ENCODE peak calls at places on chromosomes 7 and 10, in seven cellular contexts. M is Calu3, T is chondrocyte, X is dorsolateral prefrontal cortex, E is ovary, J is osteocyte, A is heart right ventricle. W is an unnamed sample.

GRCh38 chr10:6669269-6669859 is 89.3 kb upstream of the PRKCQ start:
- DNase-seq in X (no peak), T (no peak), E (no peak), A (no peak), M (peak; percentile 37), J (no peak), W (peak; percentile 21)

GRCh38 chr7:6406121-6406520 is 41.6 kb downstream of the DAGLB start:
- DNase-seq in A (no peak), T (no peak), J (no peak), E (no peak), M (no peak), X (no peak), W (no peak)

GRCh38 chr10:78349165-78349516 is 315.5 kb downstream of the RPS24 start:
- DNase-seq in J (peak; percentile 54), T (no peak), E (peak; percentile 2), X (no peak), A (peak; percentile 41), M (no peak), W (no peak)

GRCh38 chr7:46391215-46391614 is 470.1 kb upstream of the IGFBP3 start:
- DNase-seq in E (no peak), A (no peak), M (no peak), J (no peak), X (no peak), T (no peak), W (no peak)

GRCh38 chr10:114009281-114009996 is 34.2 kb upstream of the ADRB1 start:
- DNase-seq in T (no peak), X (no peak), A (no peak), M (no peak), J (no peak), E (no peak), W (no peak)

GRCh38 chr10:5565205-5565545 is 40.4 kb downstream of the CALML3 start:
- DNase-seq in M (no peak), E (no peak), X (no peak), A (no peak), T (peak; percentile 79), J (no peak), W (no peak)

GRCh38 chr10:100735087-100735344 is 10.4 kb upstream of the PAX2 start:
- DNase-seq in X (no peak), T (no peak), A (no peak), J (no peak), E (no peak), M (no peak), W (no peak)

GRCh38 chr7:74217455-74218342 is 7.9 kb downstream of the LAT2 start:
- DNase-seq in X (no peak), T (no peak), M (no peak), E (no peak), J (no peak), A (no peak), W (peak; percentile 66)

GRCh38 chr10:77737608-77738007 is 100.0 kb upstream of the KCNMA1 start:
- DNase-seq in T (no peak), J (no peak), X (no peak), E (no peak), A (no peak), M (peak; percentile 28), W (no peak)

GRCh38 chr10:132493246-132493755 is 44.3 kb upstream of the INPP5A start:
- DNase-seq in J (peak; percentile 71), X (no peak), E (no peak), M (no peak), T (peak; percentile 61), A (no peak), W (no peak)

GRCh38 chr7:20602306-20602705 is 13.2 kb upstream of the ABCB5 start:
- DNase-seq in M (no peak), J (no peak), A (no peak), X (no peak), E (no peak), T (no peak), W (no peak)

GRCh38 chr10:110774069-110775021 is 97.4 kb upstream of the PDCD4 start:
- DNase-seq in A (no peak), M (no peak), J (no peak), X (no peak), E (no peak), T (no peak), W (peak; percentile 84)

GRCh38 chr7:101816499-101817030 is 861 bp upstream of the CUX1 start:
- DNase-seq in A (peak; percentile 65), E (peak; percentile 44), T (no peak), M (peak; percentile 55), X (peak; percentile 72), J (no peak), W (peak; percentile 80)

GRCh38 chr7:99562114-99562784 is 3.8 kb downstream of the ZNF655 start:
- DNase-seq in E (no peak), M (no peak), X (no peak), A (no peak), J (no peak), T (no peak), W (no peak)

GRCh38 chr7:112550468-112551060 is 69.8 kb downstream of the LSMEM1 start:
- DNase-seq in E (no peak), J (no peak), X (no peak), M (peak; percentile 45), T (no peak), A (no peak), W (peak; percentile 70)

GRCh38 chr10:91587710-91588638 is 44.9 kb downstream of the PPP1R3C start:
- DNase-seq in A (no peak), E (peak; percentile 31), J (no peak), X (no peak), M (no peak), T (no peak), W (no peak)

GRCh38 chr10:3412646-3413045 is 240.1 kb upstream of the PITRM1 start:
- DNase-seq in T (peak; percentile 81), J (peak; percentile 79), M (no peak), A (no peak), X (no peak), E (no peak), W (no peak)

DNA sequence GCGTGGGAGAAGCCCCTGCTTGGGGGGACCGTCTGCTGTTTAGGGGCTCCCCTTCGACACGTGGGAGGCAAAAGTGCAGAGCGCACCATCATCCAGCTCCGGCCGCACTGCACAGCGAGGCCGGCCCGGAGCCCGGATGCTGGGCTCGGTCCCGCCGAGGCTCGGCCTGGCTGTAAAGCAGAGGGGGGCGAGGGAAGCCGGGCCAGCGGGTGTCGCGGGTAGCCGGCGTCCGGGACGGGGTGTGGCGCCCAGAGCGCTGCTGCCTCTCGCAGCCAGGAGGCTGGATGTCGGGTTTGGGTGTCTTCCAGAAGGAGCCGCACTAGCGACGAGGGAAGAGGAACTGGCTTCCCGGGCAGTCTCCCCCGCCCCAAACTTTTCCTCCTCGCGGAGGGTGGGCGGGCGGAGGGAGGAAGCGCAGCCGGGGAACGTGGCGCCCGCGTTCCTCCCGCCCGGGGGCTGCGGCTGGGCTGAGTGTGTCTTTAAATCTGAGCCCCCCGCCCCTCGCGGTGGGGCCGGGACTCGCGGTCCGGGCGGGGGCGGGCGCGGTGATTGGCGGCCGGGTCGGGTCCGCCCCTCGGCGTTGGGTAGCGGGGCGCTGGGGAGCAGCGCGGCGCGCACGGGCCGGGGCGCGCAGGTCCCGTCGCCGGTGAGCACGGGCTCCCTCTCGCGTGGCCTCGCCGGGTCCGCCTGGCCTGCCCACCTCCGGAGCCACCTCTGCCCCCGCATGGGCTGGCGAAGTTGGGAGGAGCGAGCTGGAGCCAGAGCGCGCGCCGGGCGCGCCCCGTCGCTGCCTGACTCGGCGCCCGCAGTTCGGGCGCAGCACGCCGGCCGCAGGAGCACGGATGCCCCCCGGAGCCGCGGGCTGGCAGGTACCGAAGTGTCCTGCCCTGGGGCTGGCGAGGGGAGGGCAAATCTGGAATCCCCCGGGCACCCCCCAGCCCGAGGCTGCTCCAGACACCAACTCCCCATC is at the start of gene PALD1:
- DNase-seq in A (peak; percentile 81), X (peak; percentile 34), E (peak; percentile 59), M (peak; percentile 51), T (no peak), J (no peak), W (peak; percentile 84)
- TF ChIP-seq CTCF in A (peak; percentile 27), X (peak; percentile 24), E (peak; percentile 32), M (no peak), T (peak; percentile 53), J (peak; percentile 37), W (no peak)

GRCh38 chr7:37920305-37920618 is 178 bp upstream of the EPDR1 start:
- DNase-seq in M (no peak), X (no peak), E (no peak), J (no peak), A (no peak), T (no peak), W (no peak)
- TF ChIP-seq CTCF in M (no peak), X (no peak), E (peak; percentile 2), J (peak; percentile 42), A (peak; percentile 5), T (no peak), W (peak; percentile 8)

DNA sequence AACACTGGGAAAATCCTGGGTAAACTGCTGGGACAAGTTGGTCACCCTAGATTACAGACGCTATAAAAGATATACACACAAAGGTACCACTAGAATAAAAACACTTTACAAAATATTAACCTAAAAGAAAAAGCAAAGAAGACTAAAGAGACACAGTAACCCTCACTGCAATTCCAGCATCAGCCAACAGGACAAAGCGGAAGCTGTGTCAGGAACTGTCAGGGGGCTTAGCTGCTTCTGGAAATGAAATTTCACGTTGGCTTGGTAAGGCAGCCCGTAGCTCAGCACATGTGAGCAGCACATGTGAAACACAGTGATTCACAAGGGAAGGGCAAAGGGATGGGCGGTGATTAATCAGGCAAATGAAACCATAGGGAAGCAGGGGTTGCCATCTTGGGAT is 195.3 kb downstream of the MGMT start:
- DNase-seq in E (no peak), T (no peak), A (no peak), M (no peak), J (no peak), X (no peak), W (no peak)
- TF ChIP-seq CTCF in E (no peak), T (no peak), A (no peak), M (no peak), J (no peak), X (peak; percentile 20), W (no peak)

GRCh38 chr7:98134420-98134819 is 27.8 kb downstream of the LMTK2 start:
- DNase-seq in M (no peak), X (no peak), J (no peak), T (no peak), E (no peak), A (no peak), W (no peak)
- TF ChIP-seq CTCF in M (no peak), X (no peak), J (no peak), T (no peak), E (no peak), A (no peak), W (no peak)

GRCh38 chr10:74151057-74151878 is at the start of gene ADK:
- DNase-seq in M (peak; percentile 100), T (peak; percentile 99), A (peak; percentile 99), J (peak; percentile 99), E (peak; percentile 100), X (peak; percentile 99), W (peak; percentile 99)
- TF ChIP-seq CTCF in M (no peak), T (peak; percentile 78), A (no peak), J (peak; percentile 60), E (peak; percentile 59), X (peak; percentile 45), W (peak; percentile 27)

DNA sequence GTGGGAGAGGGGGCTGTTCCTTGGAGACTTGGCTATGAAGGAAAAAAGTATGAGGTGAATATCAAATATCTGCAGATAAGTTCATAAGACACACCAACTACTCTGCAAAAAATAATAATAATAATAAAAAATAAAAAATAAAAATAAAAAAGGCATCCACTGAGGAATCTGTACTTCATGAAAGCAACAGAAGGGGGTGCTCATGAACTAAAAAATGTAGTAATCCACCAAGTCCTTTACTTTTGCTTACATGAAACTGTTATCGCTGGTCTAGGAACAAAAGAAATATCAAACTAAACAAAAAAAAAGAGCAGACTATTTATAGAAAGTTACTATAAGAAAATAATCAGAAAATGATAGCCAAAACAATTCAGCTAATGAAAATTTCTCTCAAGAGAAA is 579.0 kb downstream of the PHTF2 start:
- DNase-seq in E (no peak), X (no peak), M (no peak), T (no peak), J (no peak), A (no peak), W (no peak)
- TF ChIP-seq CTCF in E (no peak), X (no peak), M (no peak), T (no peak), J (no peak), A (no peak), W (peak; percentile 7)

GRCh38 chr10:121104476-121105111 is 253.4 kb downstream of the WDR11 start:
- DNase-seq in J (no peak), E (no peak), A (no peak), T (no peak), M (no peak), X (no peak), W (no peak)
- TF ChIP-seq CTCF in J (no peak), E (no peak), A (no peak), T (no peak), M (no peak), X (no peak), W (no peak)

W was measured in GM13977.